ENCODE peak calls at places on chromosomes 7 and 10, in ten cellular contexts. Z is NCI-H82; Q is RPMI8226; I is COR-L47; P is stimulated activated CD4-positive, alpha-beta T cell treated with anti-CD3 and anti-CD28 coated beads, Interleukin-4, amount 100 ng/mL, for 24 hours; K is activated gamma-delta T cell; X is activated CD8-positive, alpha-beta memory T cell treated with anti-CD3 and anti-CD28 coated beads, Interleukin-2, amount 10 ng/mL, durations not matched to agents 7 days and 5 days; L is erythroblast; F is anterior cingulate cortex; E is DMS 273 treated with DMSO at 0.1 percent for 48 hours. Y is an unnamed sample.

GRCh38 chr10:129718548-129719414 is 245.3 kb downstream of the EBF3 start:
- DNase-seq in Z (no peak), Q (no peak), I (no peak), P (no peak), K (no peak), X (peak; percentile 28), L (no peak), F (no peak), E (no peak), Y (no peak)

GRCh38 chr7:51045319-51046102 is 262.8 kb upstream of the GRB10 start:
- DNase-seq in Z (no peak), Q (no peak), I (no peak), P (no peak), K (no peak), X (no peak), L (no peak), F (no peak), E (no peak), Y (no peak)

GRCh38 chr10:80186364-80187012 is 18.8 kb downstream of the ANXA11 start:
- DNase-seq in Z (no peak), Q (no peak), I (no peak), P (peak; percentile 38), K (no peak), X (no peak), L (no peak), F (no peak), E (no peak), Y (no peak)

GRCh38 chr10:133115981-133116380 is 28.3 kb downstream of the ADGRA1 start:
- DNase-seq in Z (no peak), Q (no peak), I (no peak), P (no peak), K (no peak), X (no peak), L (no peak), F (no peak), E (no peak), Y (no peak)

GRCh38 chr7:158384746-158385145 is 202.9 kb downstream of the PTPRN2 start:
- DNase-seq in Z (no peak), Q (no peak), I (peak; percentile 77), P (no peak), K (no peak), X (no peak), L (no peak), F (no peak), E (no peak), Y (no peak)

GRCh38 chr10:124077216-124077615 is 16.2 kb downstream of the CHST15 start:
- DNase-seq in Z (peak; percentile 93), Q (no peak), I (no peak), P (no peak), K (no peak), X (no peak), L (no peak), F (no peak), E (no peak), Y (no peak)

GRCh38 chr7:81245353-81245752 is 326.5 kb upstream of the SEMA3C start:
- DNase-seq in Z (no peak), Q (no peak), I (no peak), P (no peak), K (no peak), X (no peak), L (no peak), F (no peak), E (no peak), Y (no peak)

GRCh38 chr10:44619975-44620374 is 235.1 kb upstream of the CXCL12 start:
- DNase-seq in Z (no peak), Q (no peak), I (no peak), P (no peak), K (no peak), X (no peak), L (no peak), F (no peak), E (no peak), Y (no peak)

GRCh38 chr10:25573281-25573680 is 360.7 kb upstream of the MYO3A start:
- DNase-seq in Z (no peak), Q (no peak), I (no peak), P (no peak), K (no peak), X (no peak), L (no peak), F (no peak), E (no peak), Y (no peak)

GRCh38 chr10:26527018-26527417 is 88.9 kb downstream of the APBB1IP start:
- DNase-seq in Z (no peak), Q (no peak), I (no peak), P (peak; percentile 18), K (no peak), X (no peak), L (no peak), F (no peak), E (no peak), Y (no peak)

GRCh38 chr10:129547583-129547982 is 80.5 kb downstream of the MGMT start:
- DNase-seq in Z (no peak), Q (no peak), I (no peak), P (no peak), K (no peak), X (no peak), L (no peak), F (no peak), E (no peak), Y (no peak)

GRCh38 chr7:76354516-76354915 is 4.3 kb downstream of the YWHAG start:
- DNase-seq in Z (no peak), Q (no peak), I (no peak), P (no peak), K (no peak), X (no peak), L (no peak), F (no peak), E (no peak), Y (no peak)

GRCh38 chr7:33745934-33746333 is 159.4 kb upstream of the BMPER start:
- DNase-seq in Z (no peak), Q (no peak), I (no peak), P (no peak), K (no peak), X (no peak), L (no peak), F (no peak), E (no peak), Y (no peak)

GRCh38 chr7:80312139-80312661 is 177.6 kb downstream of the GNAI1 start:
- DNase-seq in Z (no peak), Q (peak; percentile 5), I (peak; percentile 57), P (no peak), K (no peak), X (no peak), L (no peak), F (no peak), E (no peak), Y (no peak)

GRCh38 chr7:121519548-121520521 is 123.7 kb upstream of the FAM3C start:
- DNase-seq in Z (no peak), Q (no peak), I (no peak), P (no peak), K (no peak), X (no peak), L (no peak), F (no peak), E (no peak), Y (no peak)

GRCh38 chr10:63977329-63977923 is 456.2 kb downstream of the REEP3 start:
- DNase-seq in Z (peak; percentile 78), Q (peak; percentile 15), I (peak; percentile 60), P (peak; percentile 7), K (no peak), X (peak; percentile 47), L (peak; percentile 47), F (no peak), E (peak; percentile 5), Y (no peak)

GRCh38 chr7:138880881-138881577 is 83.0 kb upstream of the ATP6V0A4 start:
- DNase-seq in Z (no peak), Q (no peak), I (no peak), P (no peak), K (no peak), X (no peak), L (no peak), F (no peak), E (no peak), Y (no peak)

GRCh38 chr7:142894112-142894835 is 8.7 kb upstream of the TRPV6 start:
- DNase-seq in Z (no peak), Q (no peak), I (no peak), P (no peak), K (no peak), X (peak; percentile 28), L (no peak), F (no peak), E (no peak), Y (no peak)

GRCh38 chr7:14937580-14937979 is 35.0 kb upstream of the DGKB start:
- DNase-seq in Z (no peak), Q (peak; percentile 20), I (no peak), P (no peak), K (no peak), X (no peak), L (no peak), F (no peak), E (no peak), Y (no peak)

GRCh38 chr10:119693262-119693957 is 32.4 kb upstream of the INPP5F start:
- DNase-seq in Z (no peak), Q (no peak), I (no peak), P (no peak), K (no peak), X (peak; percentile 78), L (no peak), F (no peak), E (no peak), Y (no peak)

GRCh38 chr10:128047991-128048826 is 78.0 kb downstream of the MKI67 start:
- DNase-seq in Z (no peak), Q (no peak), I (no peak), P (peak; percentile 30), K (no peak), X (peak; percentile 67), L (peak; percentile 8), F (no peak), E (no peak), Y (no peak)

GRCh38 chr10:43221419-43222293 is 45.2 kb downstream of the RASGEF1A start:
- DNase-seq in Z (no peak), Q (peak; percentile 33), I (no peak), P (no peak), K (no peak), X (peak; percentile 46), L (peak; percentile 7), F (no peak), E (no peak), Y (no peak)

GRCh38 chr7:27917774-27918314 is 177.9 kb downstream of the TAX1BP1 start:
- DNase-seq in Z (no peak), Q (no peak), I (no peak), P (no peak), K (no peak), X (no peak), L (no peak), F (no peak), E (no peak), Y (no peak)

GRCh38 chr7:132419538-132419937 is 156.7 kb downstream of the PLXNA4 start:
- DNase-seq in Z (no peak), Q (no peak), I (no peak), P (no peak), K (no peak), X (no peak), L (no peak), F (no peak), E (no peak), Y (no peak)

GRCh38 chr7:29508608-29509007 is 55.0 kb upstream of the PRR15 start:
- DNase-seq in Z (no peak), Q (no peak), I (no peak), P (no peak), K (no peak), X (no peak), L (no peak), F (no peak), E (no peak), Y (no peak)

GRCh38 chr7:88307841-88308240 is 1.1 kb upstream of the STEAP4 start:
- DNase-seq in Z (no peak), Q (no peak), I (no peak), P (no peak), K (no peak), X (no peak), L (no peak), F (no peak), E (no peak), Y (no peak)

GRCh38 chr7:16114633-16115032 is 306.7 kb downstream of the CRPPA start:
- DNase-seq in Z (peak; percentile 40), Q (peak; percentile 22), I (no peak), P (no peak), K (no peak), X (no peak), L (peak; percentile 58), F (no peak), E (peak; percentile 16), Y (no peak)

GRCh38 chr10:68861253-68861652 is 33.9 kb downstream of the STOX1 start:
- DNase-seq in Z (no peak), Q (no peak), I (no peak), P (no peak), K (no peak), X (no peak), L (peak; percentile 12), F (no peak), E (no peak), Y (no peak)

Y was measured in esophagus muscularis mucosa.